ENCODE peak calls at places on chromosomes 11 and 22, in six cellular contexts. S is transverse colon; L is suprapubic skin; J is cardiac muscle cell; C is heart right ventricle; Y is naive thymus-derived CD4-positive, alpha-beta T cell. N is an unnamed sample.

GRCh38 chr11:64284962-64285884 is at the start of gene GPR137:
- DNase-seq in Y (peak; percentile 94), L (peak; percentile 92), C (peak; percentile 89), J (peak; percentile 74), S (peak; percentile 91), N (peak; percentile 78)

GRCh38 chr11:79447039-79447438 is 6.2 kb upstream of the TENM4 start:
- DNase-seq in Y (no peak), S (no peak), C (no peak), L (no peak), J (no peak), N (no peak)

GRCh38 chr11:81444306-81444705 is 1289.4 kb downstream of the FAM181B start:
- DNase-seq in L (no peak), J (no peak), S (no peak), C (no peak), Y (no peak), N (no peak)

GRCh38 chr11:60953781-60954180 is 1.8 kb upstream of the SLC15A3 start:
- DNase-seq in J (no peak), C (no peak), L (peak; percentile 42), Y (no peak), S (no peak), N (no peak)

GRCh38 chr22:19292262-19293230 is 1.0 kb upstream of the CLTCL1 start:
- DNase-seq in S (peak; percentile 18), Y (no peak), L (peak; percentile 67), C (peak; percentile 10), J (peak; percentile 53), N (peak; percentile 47)

GRCh38 chr22:33971561-33971961 is 51.3 kb upstream of the LARGE1 start:
- DNase-seq in J (peak; percentile 17), C (no peak), S (no peak), Y (no peak), L (no peak), N (no peak)

GRCh38 chr11:36615829-36616228 is 17.8 kb upstream of the RAG2 start:
- DNase-seq in C (no peak), J (no peak), S (no peak), L (no peak), Y (no peak), N (no peak)

GRCh38 chr11:74730601-74731260 is 495 bp downstream of the CHRDL2 start:
- DNase-seq in S (no peak), J (no peak), L (no peak), Y (no peak), C (no peak), N (no peak)

GRCh38 chr22:48372395-48372794 is 1455.3 kb downstream of the BRD1 start:
- DNase-seq in C (no peak), S (no peak), J (no peak), L (no peak), Y (no peak), N (no peak)

GRCh38 chr11:126601136-126601535 is 245.7 kb downstream of the ST3GAL4 start:
- DNase-seq in S (no peak), J (no peak), C (no peak), L (peak; percentile 18), Y (no peak), N (no peak)

GRCh38 chr11:577611-577894 is 1.3 kb downstream of the PHRF1 start:
- DNase-seq in C (no peak), S (no peak), Y (no peak), J (no peak), L (no peak), N (no peak)

GRCh38 chr11:66875376-66875775 is 18.5 kb downstream of the LRFN4 start:
- DNase-seq in S (no peak), J (no peak), Y (no peak), L (no peak), C (no peak), N (peak; percentile 37)

GRCh38 chr11:88043149-88043548 is 132.1 kb downstream of the RAB38 start:
- DNase-seq in J (no peak), Y (no peak), S (no peak), C (no peak), L (no peak), N (no peak)

GRCh38 chr11:85301895-85302678 is 325.1 kb downstream of the DLG2 start:
- DNase-seq in S (no peak), J (no peak), Y (no peak), C (no peak), L (no peak), N (no peak)

GRCh38 chr11:96185220-96185768 is 157.7 kb downstream of the MAML2 start:
- DNase-seq in J (no peak), L (no peak), S (no peak), C (no peak), Y (no peak), N (no peak)

GRCh38 chr11:106956887-106957505 is 61.3 kb downstream of the GUCY1A2 start:
- DNase-seq in J (no peak), L (no peak), C (no peak), S (no peak), Y (no peak), N (no peak)

GRCh38 chr11:90220391-90220790 is 2.5 kb downstream of the CHORDC1 start:
- DNase-seq in Y (no peak), L (no peak), S (no peak), J (peak; percentile 64), C (no peak), N (no peak)

GRCh38 chr22:30640839-30641430 is 5.4 kb downstream of the SLC35E4 start:
- DNase-seq in L (no peak), S (no peak), C (no peak), J (no peak), Y (no peak), N (no peak)

GRCh38 chr11:116787436-116787785 is 412 bp downstream of the ZPR1 start:
- DNase-seq in J (no peak), S (no peak), Y (no peak), L (no peak), C (no peak), N (no peak)

GRCh38 chr11:85889676-85890579 is 34.7 kb downstream of the CCDC83 start:
- DNase-seq in L (no peak), C (no peak), S (no peak), Y (no peak), J (peak; percentile 84), N (no peak)

GRCh38 chr11:123122341-123122740 is 60.4 kb upstream of the HSPA8 start:
- DNase-seq in Y (no peak), S (peak; percentile 21), J (peak; percentile 91), L (no peak), C (no peak), N (no peak)

GRCh38 chr22:35552186-35552842 is 11.7 kb downstream of the RASD2 start:
- DNase-seq in J (peak; percentile 43), L (no peak), Y (peak; percentile 85), C (no peak), S (peak; percentile 50), N (no peak)

GRCh38 chr11:18277560-18278271 is 11.7 kb downstream of the SAA1 start:
- DNase-seq in Y (no peak), J (peak; percentile 65), L (no peak), S (no peak), C (no peak), N (no peak)

GRCh38 chr11:119376197-119376847 is 5.2 kb downstream of the USP2 start:
- DNase-seq in Y (no peak), J (no peak), S (no peak), L (peak; percentile 64), C (no peak), N (peak; percentile 77)

GRCh38 chr22:43001271-43002197 is 13.4 kb downstream of the PACSIN2 start:
- DNase-seq in J (peak; percentile 67), C (no peak), S (no peak), Y (no peak), L (no peak), N (no peak)

GRCh38 chr11:134556186-134556585 is 144.1 kb upstream of the B3GAT1 start:
- DNase-seq in S (no peak), L (no peak), C (no peak), J (no peak), Y (no peak), N (no peak)

GRCh38 chr22:41191467-41191866 is 13.6 kb upstream of the L3MBTL2 start:
- DNase-seq in L (no peak), C (no peak), S (no peak), Y (no peak), J (no peak), N (no peak)

GRCh38 chr11:47524200-47524874 is 28.6 kb downstream of the CELF1 start:
- DNase-seq in Y (no peak), J (no peak), S (no peak), L (no peak), C (peak; percentile 27), N (no peak)

GRCh38 chr11:118098996-118099837 is 12.5 kb upstream of the SMIM35 start:
- DNase-seq in Y (no peak), S (no peak), L (no peak), C (no peak), J (no peak), N (no peak)

GRCh38 chr11:12184696-12185095 is 74.3 kb downstream of the MICAL2 start:
- DNase-seq in J (no peak), S (no peak), C (no peak), L (no peak), Y (no peak), N (no peak)
- H3K4me1 ChIP-seq in J (peaks cover 69% of the 10 kb centered on the region), S (peaks cover 4% of the 10 kb centered on the region), C (peaks cover 69% of the 10 kb centered on the region), L (peaks cover 19% of the 10 kb centered on the region), Y (no peaks in the 10 kb centered on the region), N (peaks cover 61% of the 10 kb centered on the region)

GRCh38 chr11:28104984-28105383 is 3.0 kb downstream of the KIF18A start:
- DNase-seq in Y (no peak), J (no peak), L (no peak), S (no peak), C (no peak), N (no peak)
- H3K4me1 ChIP-seq in Y (peaks cover 13% of the 10 kb centered on the region), J (peaks cover 30% of the 10 kb centered on the region), L (peaks cover 27% of the 10 kb centered on the region), S (peaks cover 16% of the 10 kb centered on the region), C (peaks cover 23% of the 10 kb centered on the region), N (peaks cover 45% of the 10 kb centered on the region)

GRCh38 chr22:46947516-46948260 is 185.2 kb downstream of the TBC1D22A start:
- DNase-seq in C (no peak), S (no peak), Y (no peak), J (no peak), L (no peak), N (no peak)

GRCh38 chr22:46945481-46945880 is 183.0 kb downstream of the TBC1D22A start:
- DNase-seq in Y (no peak), C (no peak), L (no peak), S (no peak), J (no peak), N (no peak)

GRCh38 chr22:46942816-46943783 is 180.7 kb downstream of the TBC1D22A start:
- DNase-seq in C (peak; percentile 67), J (no peak), Y (no peak), L (no peak), S (no peak), N (no peak)

GRCh38 chr22:46948411-46949144 is 186.1 kb downstream of the TBC1D22A start:
- DNase-seq in C (no peak), Y (no peak), S (no peak), L (no peak), J (no peak), N (no peak)

GRCh38 chr22:46946383-46946965 is 184.0 kb downstream of the TBC1D22A start:
- DNase-seq in L (no peak), S (no peak), Y (no peak), C (no peak), J (no peak), N (no peak)
- H3K4me1 ChIP-seq in L (no peaks in the 10 kb centered on the region), S (no peaks in the 10 kb centered on the region), Y (no peaks in the 10 kb centered on the region), C (no peaks in the 10 kb centered on the region), J (no peaks in the 10 kb centered on the region), N (no peaks in the 10 kb centered on the region)

DNA sequence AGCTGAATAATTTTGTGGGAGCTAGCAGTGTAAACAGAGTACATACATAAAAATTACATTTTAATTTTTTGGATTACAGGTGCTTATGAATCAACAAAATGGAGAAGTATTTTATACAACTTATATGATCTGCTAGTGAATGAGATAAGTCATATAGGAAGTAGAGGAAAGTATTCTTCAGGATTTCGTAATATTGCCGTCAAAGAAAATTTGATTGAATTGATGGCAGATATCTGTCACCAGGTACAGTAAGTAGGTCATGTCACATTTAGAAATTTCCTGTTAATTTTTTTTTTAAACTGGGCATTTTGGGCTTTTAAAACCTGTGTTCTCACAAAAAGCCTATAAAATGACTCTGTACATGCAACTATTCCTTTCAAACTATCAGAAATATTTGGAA is 24.0 kb downstream of the ATM start:
- DNase-seq in Y (no peak), C (no peak), J (no peak), S (no peak), L (no peak), N (no peak)
- H3K4me1 ChIP-seq in Y (peaks cover 71% of the 10 kb centered on the region), C (no peaks in the 10 kb centered on the region), J (no peaks in the 10 kb centered on the region), S (no peaks in the 10 kb centered on the region), L (no peaks in the 10 kb centered on the region), N (no peaks in the 10 kb centered on the region)